ENCODE peak calls at places on chromosomes 13 and 19, in eight cellular contexts. O, B, Z, V, D, E, A and L are unnamed samples.

GRCh38 chr19:42596391-42597071 is 1.8 kb upstream of the CEACAM8 start:
- DNase-seq in D (no peak), E (peak; percentile 66), Z (peak; percentile 48), V (peak; percentile 25), O (no peak), B (no peak), A (no peak), L (peak; percentile 23)

GRCh38 chr19:35828694-35829301 is 16.2 kb upstream of the PRODH2 start:
- DNase-seq in O (peak; percentile 3), E (peak; percentile 64), V (peak; percentile 77), B (no peak), D (no peak), A (peak; percentile 52), Z (peak; percentile 80), L (peak; percentile 50)

GRCh38 chr13:74930402-74931165 is 551.4 kb downstream of the TBC1D4 start:
- DNase-seq in A (peak; percentile 51), V (no peak), D (no peak), B (no peak), O (peak; percentile 37), Z (no peak), E (no peak), L (peak; percentile 55)

GRCh38 chr19:41480336-41480735 is 37.4 kb downstream of the ERICH4 start:
- DNase-seq in Z (no peak), D (no peak), E (no peak), B (no peak), A (no peak), O (no peak), V (no peak), L (no peak)

GRCh38 chr13:85738696-85739320 is 60.4 kb downstream of the SLITRK6 start:
- DNase-seq in O (no peak), B (no peak), Z (no peak), A (no peak), E (no peak), D (no peak), V (no peak), L (no peak)

GRCh38 chr19:17460372-17461230 is at the start of gene NXNL1:
- DNase-seq in Z (no peak), E (no peak), D (no peak), A (no peak), O (no peak), B (no peak), V (no peak), L (no peak)

GRCh38 chr13:105202384-105202783 is 1333.1 kb downstream of the EFNB2 start:
- DNase-seq in A (peak; percentile 60), B (no peak), V (peak; percentile 79), E (no peak), O (no peak), Z (no peak), D (no peak), L (peak; percentile 19)

GRCh38 chr19:54352041-54352440 is 12.7 kb downstream of the LAIR1 start:
- DNase-seq in V (no peak), A (no peak), E (peak; percentile 16), D (no peak), Z (no peak), B (no peak), O (no peak), L (no peak)

GRCh38 chr19:19900574-19901444 is at the start of gene ZNF93:
- DNase-seq in D (peak; percentile 54), V (peak; percentile 99), Z (peak; percentile 87), E (peak; percentile 88), B (peak; percentile 79), O (peak; percentile 83), A (peak; percentile 98), L (peak; percentile 92)

GRCh38 chr13:100234006-100234405 is 145.1 kb downstream of the PCCA start:
- DNase-seq in O (no peak), E (no peak), B (no peak), Z (no peak), A (no peak), V (no peak), D (no peak), L (no peak)

GRCh38 chr13:23384111-23384510 is 49.4 kb downstream of the SACS start:
- DNase-seq in O (peak; percentile 39), D (no peak), V (no peak), E (peak; percentile 66), A (peak; percentile 70), Z (no peak), B (no peak), L (peak; percentile 70)

GRCh38 chr13:93932901-93933300 is 546.6 kb downstream of the DCT start:
- DNase-seq in D (no peak), V (no peak), Z (no peak), B (no peak), E (no peak), O (no peak), A (no peak), L (no peak)

GRCh38 chr19:2495130-2495641 is 19.3 kb downstream of the GADD45B start:
- DNase-seq in Z (no peak), E (no peak), D (no peak), B (peak; percentile 14), A (no peak), O (no peak), V (no peak), L (peak; percentile 53)

GRCh38 chr13:96090240-96091101 is 564 bp downstream of the HS6ST3 start:
- DNase-seq in Z (peak; percentile 24), B (no peak), E (peak; percentile 59), O (no peak), A (no peak), V (peak; percentile 28), D (no peak), L (peak; percentile 16)

GRCh38 chr19:870963-871401 is 11.5 kb downstream of the CFD start:
- DNase-seq in A (no peak), E (no peak), D (no peak), O (no peak), Z (no peak), B (peak; percentile 56), V (no peak), L (no peak)

GRCh38 chr19:6970478-6970877 is 50.8 kb downstream of the MBD3L2B start:
- DNase-seq in D (no peak), Z (no peak), B (no peak), A (no peak), V (no peak), O (no peak), E (no peak), L (peak; percentile 1)

GRCh38 chr19:12527034-12527836 is 24.0 kb downstream of the ZNF564 start:
- DNase-seq in A (peak; percentile 17), V (peak; percentile 78), E (no peak), Z (no peak), O (no peak), B (no peak), D (no peak), L (peak; percentile 47)

GRCh38 chr19:3968556-3969434 is 2.1 kb downstream of the DAPK3 start:
- DNase-seq in B (peak; percentile 77), V (peak; percentile 100), A (peak; percentile 99), E (no peak), O (peak; percentile 95), Z (peak; percentile 71), D (no peak), L (peak; percentile 91)

GRCh38 chr19:40799558-40800338 is 757 bp downstream of the EGLN2 start:
- DNase-seq in D (no peak), Z (no peak), O (no peak), B (no peak), E (peak; percentile 72), A (no peak), V (peak; percentile 52), L (no peak)

GRCh38 chr13:26656919-26657318 is 99.4 kb downstream of the WASF3 start:
- DNase-seq in V (peak; percentile 82), Z (no peak), A (peak; percentile 29), E (no peak), O (peak; percentile 13), B (no peak), D (no peak), L (no peak)

GRCh38 chr19:38204728-38205127 is 19.3 kb downstream of the DPF1 start:
- DNase-seq in Z (no peak), A (no peak), E (no peak), O (no peak), B (no peak), D (peak; percentile 12), V (no peak), L (no peak)

GRCh38 chr13:40115456-40115855 is 460.0 kb downstream of the COG6 start:
- DNase-seq in D (no peak), Z (no peak), V (peak; percentile 26), A (peak; percentile 22), B (no peak), E (no peak), O (no peak), L (no peak)

GRCh38 chr19:29683009-29683408 is 17.7 kb downstream of the PLEKHF1 start:
- DNase-seq in Z (no peak), O (no peak), A (peak; percentile 15), B (no peak), V (no peak), D (no peak), E (no peak), L (no peak)

GRCh38 chr13:40986328-40986856 is 32.7 kb downstream of the ELF1 start:
- DNase-seq in Z (no peak), D (no peak), B (peak; percentile 67), E (no peak), O (no peak), A (no peak), V (no peak), L (no peak)

GRCh38 chr13:112820318-112820717 is 130.5 kb downstream of the ATP11A start:
- DNase-seq in A (no peak), O (no peak), E (no peak), Z (no peak), D (no peak), V (no peak), B (no peak), L (no peak)

GRCh38 chr19:19562665-19563347 is 24.7 kb downstream of the CILP2 start:
- DNase-seq in B (no peak), O (no peak), A (no peak), E (no peak), D (no peak), Z (no peak), V (peak; percentile 30), L (no peak)

GRCh38 chr19:39200818-39201145 is 3.3 kb downstream of the SYCN start:
- DNase-seq in A (no peak), V (no peak), D (no peak), E (no peak), B (no peak), O (no peak), Z (no peak), L (no peak)

GRCh38 chr13:24887759-24888158 is 123.8 kb downstream of the RNF17 start:
- DNase-seq in O (no peak), V (no peak), Z (no peak), B (no peak), D (no peak), A (no peak), E (no peak), L (no peak)

GRCh38 chr19:33863436-33863835 is 66.8 kb downstream of the KCTD15 start:
- DNase-seq in O (no peak), Z (no peak), V (no peak), D (no peak), B (no peak), A (no peak), E (no peak), L (no peak)

GRCh38 chr13:62162860-62163259 is 747.2 kb upstream of the PCDH20 start:
- DNase-seq in V (no peak), B (no peak), O (no peak), E (no peak), A (no peak), D (no peak), Z (no peak), L (no peak)

GRCh38 chr13:98890186-98890585 is 87.7 kb downstream of the DOCK9 start:
- DNase-seq in V (no peak), D (no peak), Z (no peak), B (no peak), A (peak; percentile 18), E (no peak), O (peak; percentile 91), L (no peak)

GRCh38 chr13:91045351-91046034 is 302.0 kb upstream of the MIR17HG start:
- DNase-seq in Z (no peak), O (no peak), E (peak; percentile 6), D (no peak), A (no peak), V (peak; percentile 56), B (no peak), L (peak; percentile 9)

GRCh38 chr19:3171894-3172679 is 6.5 kb upstream of the S1PR4 start:
- DNase-seq in B (no peak), E (no peak), Z (no peak), D (no peak), A (no peak), V (no peak), O (no peak), L (no peak)

GRCh38 chr13:90732049-90732448 is 615.4 kb upstream of the MIR17HG start:
- DNase-seq in V (peak; percentile 44), A (no peak), E (no peak), D (no peak), O (no peak), B (no peak), Z (no peak), L (no peak)